ENCODE peak calls at places on chromosomes 12 and 14, in six cellular contexts. E is AG10803, H is AG04449, Q is mesothelial cell of epicardium, L is nephron progenitor cell, J is A549. V is an unnamed sample.

GRCh38 chr12:989751-990278 is 1.2 kb upstream of the ERC1 start:
- DNase-seq in H (peak), Q (no peak), L (peak), J (peak), E (peak), V (no peak)

GRCh38 chr14:54225457-54225856 is 171.3 kb upstream of the CDKN3 start:
- DNase-seq in E (no peak), Q (no peak), L (no peak), J (no peak), H (no peak), V (no peak)

GRCh38 chr12:75878382-75878720 is 153.2 kb downstream of the PHLDA1 start:
- DNase-seq in J (no peak), H (no peak), E (peak), L (no peak), Q (no peak), V (no peak)

GRCh38 chr14:91112172-91112571 is 1.7 kb upstream of the DGLUCY start:
- DNase-seq in E (no peak), H (no peak), L (no peak), Q (no peak), J (no peak), V (no peak)

GRCh38 chr12:104276192-104277131 is 27.1 kb upstream of the EID3 start:
- DNase-seq in Q (no peak), J (peak), E (no peak), H (no peak), L (no peak), V (no peak)

GRCh38 chr14:52106853-52107252 is 38.0 kb upstream of the NID2 start:
- DNase-seq in L (no peak), J (peak), Q (no peak), H (no peak), E (no peak), V (no peak)

GRCh38 chr12:817941-818600 is 65.7 kb downstream of the WNK1 start:
- DNase-seq in H (no peak), E (no peak), Q (no peak), J (no peak), L (no peak), V (no peak)

GRCh38 chr12:52045794-52046199 is 5.4 kb upstream of the NR4A1 start:
- DNase-seq in L (no peak), E (no peak), J (peak), Q (no peak), H (no peak), V (no peak)

GRCh38 chr12:78863482-78864427 is 819 bp upstream of the SYT1 start:
- DNase-seq in J (peak), E (peak), Q (peak), L (peak), H (no peak), V (peak)

GRCh38 chr12:94725375-94726168 is 75.2 kb upstream of the TMCC3 start:
- DNase-seq in J (peak), L (no peak), H (no peak), E (peak), Q (no peak), V (peak)

GRCh38 chr14:93926209-93926872 is 803 bp upstream of the FAM181A start:
- DNase-seq in E (no peak), H (no peak), L (no peak), J (no peak), Q (no peak), V (no peak)

GRCh38 chr14:77457115-77457521 is 283 bp downstream of the VIPAS39 start:
- DNase-seq in Q (no peak), H (no peak), J (no peak), E (peak), L (no peak), V (no peak)

GRCh38 chr12:64701283-64701682 is 57.9 kb downstream of the GNS start:
- DNase-seq in J (no peak), E (peak), Q (no peak), H (no peak), L (no peak), V (no peak)

GRCh38 chr12:63804746-63805145 is 25.0 kb downstream of the RXYLT1 start:
- DNase-seq in E (peak), H (no peak), J (no peak), Q (no peak), L (no peak), V (no peak)

DNA sequence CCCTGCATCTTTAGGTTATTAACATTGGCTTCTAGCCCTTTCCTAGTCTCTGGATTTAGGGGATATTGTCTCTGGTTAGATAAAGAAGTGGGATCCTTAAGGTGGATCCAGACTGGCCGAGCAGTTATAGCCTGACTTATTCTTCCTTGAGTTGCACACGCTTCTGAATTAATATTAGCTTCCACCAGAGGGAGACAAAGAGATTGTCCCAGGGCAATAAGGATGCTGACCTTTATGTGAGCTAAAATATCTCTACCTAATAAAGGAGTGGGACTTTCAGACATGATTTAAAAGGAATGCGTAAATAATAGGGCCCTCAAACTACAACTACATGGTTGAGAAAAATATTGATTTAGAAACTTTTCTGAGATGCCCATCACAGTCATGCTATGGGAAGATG is 139.7 kb downstream of the SLCO1B3 start:
- DNase-seq in Q (no peak), H (no peak), L (no peak), J (peak), E (no peak), V (no peak)
- TF ChIP-seq CTCF in Q (peak), H (peak), L (peak), J (no peak), E (peak), V (peak)

GRCh38 chr14:28656704-28657255 is 109.8 kb upstream of the FOXG1 start:
- DNase-seq in L (no peak), J (no peak), E (no peak), H (no peak), Q (no peak), V (no peak)

GRCh38 chr14:28666961-28667360 is 99.6 kb upstream of the FOXG1 start:
- DNase-seq in Q (no peak), E (no peak), L (no peak), J (no peak), H (no peak), V (no peak)

DNA sequence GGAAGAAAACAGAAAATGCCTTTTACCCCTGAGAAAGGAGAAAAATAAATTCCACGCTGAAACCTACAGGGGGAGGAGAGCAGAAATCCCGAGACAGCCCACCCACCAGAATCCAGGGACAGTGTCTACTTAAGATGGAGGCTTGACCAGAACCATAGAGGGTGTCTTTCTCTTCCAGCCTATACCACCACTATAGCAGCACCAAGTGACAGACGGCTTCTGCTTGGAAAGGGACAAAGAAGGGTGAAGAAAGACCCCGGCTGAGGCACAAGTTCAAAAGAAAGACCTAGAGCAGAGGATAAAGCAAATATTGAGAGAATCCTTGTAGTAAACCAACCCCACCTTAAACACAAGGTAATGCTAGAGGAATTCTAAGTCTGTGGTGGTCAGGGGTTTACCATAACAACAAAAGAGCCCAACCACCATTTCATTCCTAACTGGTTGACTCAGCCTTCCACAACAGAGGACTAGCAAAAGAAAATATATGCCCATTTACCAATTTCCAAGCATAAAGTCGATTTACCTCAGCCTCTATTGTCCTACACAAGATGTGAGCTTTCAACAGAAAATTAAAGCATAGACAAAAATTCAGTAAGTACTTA is 105.3 kb upstream of the FOXG1 start:
- DNase-seq in L (no peak), H (no peak), Q (no peak), J (peak), E (peak), V (no peak)
- TF ChIP-seq CTCF in L (no peak), H (no peak), Q (no peak), J (no peak), E (no peak), V (no peak)

GRCh38 chr12:12713932-12714275 is 3.3 kb upstream of the CDKN1B start:
- DNase-seq in L (no peak), J (no peak), Q (no peak), H (no peak), E (no peak), V (no peak)

GRCh38 chr12:12716151-12716844 is 870 bp upstream of the CDKN1B start:
- DNase-seq in L (no peak), E (no peak), H (no peak), Q (no peak), J (peak), V (no peak)

GRCh38 chr12:12715459-12716150 is 1.6 kb upstream of the CDKN1B start:
- DNase-seq in J (peak), L (no peak), E (no peak), H (no peak), Q (no peak), V (no peak)

GRCh38 chr12:12715128-12715458 is 2.1 kb upstream of the CDKN1B start:
- DNase-seq in J (no peak), E (no peak), L (no peak), H (no peak), Q (no peak), V (no peak)

GRCh38 chr12:12714276-12715001 is 2.7 kb upstream of the CDKN1B start:
- DNase-seq in E (no peak), Q (no peak), L (peak), H (no peak), J (peak), V (peak)
- TF ChIP-seq CTCF in E (peak), Q (no peak), L (no peak), H (no peak), J (peak), V (no peak)

DNA sequence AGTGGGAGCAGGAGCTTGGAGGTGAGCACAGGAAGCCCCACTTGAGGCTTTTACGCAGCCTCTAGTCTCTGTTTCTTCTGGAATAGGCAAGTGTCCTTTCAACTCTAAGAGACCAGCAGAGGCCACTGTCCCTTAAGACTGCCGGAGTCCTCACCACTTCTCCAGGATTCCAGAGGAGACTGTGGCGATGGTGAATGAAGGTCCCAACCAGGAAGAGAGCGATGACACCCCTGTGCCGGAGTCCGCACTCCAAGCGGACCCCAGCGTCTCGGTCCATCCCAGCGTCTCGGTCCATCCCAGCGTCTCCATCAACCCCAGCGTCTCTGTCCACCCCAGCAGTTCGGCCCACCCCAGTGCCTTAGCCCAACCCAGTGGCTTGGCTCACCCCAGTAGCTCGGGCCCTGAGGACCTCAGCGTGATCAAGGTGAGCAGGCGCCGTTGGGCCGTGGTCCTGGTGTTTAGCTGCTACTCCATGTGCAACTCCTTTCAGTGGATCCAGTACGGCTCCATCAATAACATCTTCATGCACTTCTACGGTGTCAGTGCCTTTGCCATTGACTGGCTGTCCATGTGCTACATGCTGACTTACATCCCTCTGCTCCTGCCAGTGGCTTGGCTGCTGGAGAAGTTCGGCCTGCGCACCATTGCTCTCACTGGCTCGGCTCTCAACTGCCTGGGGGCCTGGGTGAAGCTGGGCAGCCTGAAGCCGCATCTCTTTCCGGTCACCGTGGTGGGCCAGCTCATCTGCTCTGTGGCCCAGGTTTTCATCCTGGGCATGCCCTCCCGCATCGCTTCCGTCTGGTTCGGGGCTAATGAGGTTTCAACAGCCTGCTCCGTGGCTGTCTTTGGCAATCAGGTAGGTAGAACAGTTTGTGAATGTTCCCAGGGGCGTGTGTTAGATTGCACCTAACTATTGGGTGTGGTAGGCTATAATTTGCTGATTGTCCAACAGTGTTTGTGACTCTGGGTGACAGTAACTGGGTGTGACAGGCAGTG is 664 bp downstream of the FLVCR2 start:
- DNase-seq in E (peak), J (peak), Q (no peak), H (no peak), L (no peak), V (no peak)
- TF ChIP-seq CTCF in E (no peak), J (peak), Q (no peak), H (no peak), L (no peak), V (no peak)

GRCh38 chr12:118981285-118982201 is at the start of gene SRRM4:
- DNase-seq in H (no peak), E (no peak), Q (peak), J (no peak), L (peak), V (peak)

GRCh38 chr12:118983147-118983824 is 1.9 kb downstream of the SRRM4 start:
- DNase-seq in E (no peak), L (no peak), H (no peak), Q (no peak), J (no peak), V (no peak)

GRCh38 chr12:118982308-118982707 is 967 bp downstream of the SRRM4 start:
- DNase-seq in H (no peak), E (no peak), L (no peak), J (no peak), Q (no peak), V (no peak)

GRCh38 chr12:118980407-118981014 is 830 bp upstream of the SRRM4 start:
- DNase-seq in L (peak), E (no peak), Q (no peak), J (no peak), H (no peak), V (peak)

DNA sequence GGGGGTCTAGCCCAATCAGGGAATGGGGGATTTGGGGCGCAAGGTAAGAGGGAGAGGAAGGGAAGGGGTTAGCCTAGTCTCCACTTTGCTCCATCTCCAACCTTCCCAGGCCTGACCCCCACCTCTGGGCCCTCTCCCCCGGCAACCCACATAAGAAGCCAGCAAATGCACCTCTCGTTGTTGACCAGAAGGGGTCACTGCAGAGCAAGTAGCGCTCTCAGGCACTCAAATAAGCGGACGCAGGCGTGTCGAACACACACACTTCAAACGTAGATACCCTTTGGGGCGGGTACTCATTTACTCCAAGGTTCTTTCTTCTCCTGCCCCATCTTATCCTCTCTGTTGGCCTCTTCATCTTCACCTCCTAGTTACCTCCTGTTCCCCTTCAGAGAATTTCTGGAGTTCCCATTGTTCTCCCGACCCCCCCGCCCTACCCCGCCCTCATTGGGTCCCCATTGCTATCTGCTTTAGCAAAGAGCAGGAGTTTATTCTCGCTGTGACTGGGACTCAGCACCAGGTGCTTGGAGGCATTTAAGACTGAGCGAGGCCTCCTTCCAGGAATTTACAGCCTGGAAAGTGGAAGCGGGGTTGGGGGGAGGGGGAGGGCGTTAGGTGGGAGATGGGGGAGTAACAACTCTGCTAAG is 1.5 kb upstream of the SRRM4 start:
- DNase-seq in H (no peak), Q (no peak), L (peak), J (peak), E (peak), V (peak)
- TF ChIP-seq CTCF in H (peak), Q (peak), L (peak), J (peak), E (peak), V (peak)

GRCh38 chr12:107679346-107679745 is 6.3 kb upstream of the PWP1 start:
- DNase-seq in Q (no peak), J (no peak), L (no peak), E (no peak), H (no peak), V (no peak)

GRCh38 chr12:107684029-107684790 is 1.4 kb upstream of the PWP1 start:
- DNase-seq in L (no peak), E (peak), Q (no peak), H (no peak), J (no peak), V (no peak)

GRCh38 chr12:107681455-107681835 is 4.2 kb upstream of the PWP1 start:
- DNase-seq in E (no peak), Q (no peak), L (no peak), J (no peak), H (no peak), V (no peak)

GRCh38 chr12:107684990-107685359 is 624 bp upstream of the PWP1 start:
- DNase-seq in Q (no peak), J (peak), L (no peak), E (peak), H (no peak), V (no peak)

DNA sequence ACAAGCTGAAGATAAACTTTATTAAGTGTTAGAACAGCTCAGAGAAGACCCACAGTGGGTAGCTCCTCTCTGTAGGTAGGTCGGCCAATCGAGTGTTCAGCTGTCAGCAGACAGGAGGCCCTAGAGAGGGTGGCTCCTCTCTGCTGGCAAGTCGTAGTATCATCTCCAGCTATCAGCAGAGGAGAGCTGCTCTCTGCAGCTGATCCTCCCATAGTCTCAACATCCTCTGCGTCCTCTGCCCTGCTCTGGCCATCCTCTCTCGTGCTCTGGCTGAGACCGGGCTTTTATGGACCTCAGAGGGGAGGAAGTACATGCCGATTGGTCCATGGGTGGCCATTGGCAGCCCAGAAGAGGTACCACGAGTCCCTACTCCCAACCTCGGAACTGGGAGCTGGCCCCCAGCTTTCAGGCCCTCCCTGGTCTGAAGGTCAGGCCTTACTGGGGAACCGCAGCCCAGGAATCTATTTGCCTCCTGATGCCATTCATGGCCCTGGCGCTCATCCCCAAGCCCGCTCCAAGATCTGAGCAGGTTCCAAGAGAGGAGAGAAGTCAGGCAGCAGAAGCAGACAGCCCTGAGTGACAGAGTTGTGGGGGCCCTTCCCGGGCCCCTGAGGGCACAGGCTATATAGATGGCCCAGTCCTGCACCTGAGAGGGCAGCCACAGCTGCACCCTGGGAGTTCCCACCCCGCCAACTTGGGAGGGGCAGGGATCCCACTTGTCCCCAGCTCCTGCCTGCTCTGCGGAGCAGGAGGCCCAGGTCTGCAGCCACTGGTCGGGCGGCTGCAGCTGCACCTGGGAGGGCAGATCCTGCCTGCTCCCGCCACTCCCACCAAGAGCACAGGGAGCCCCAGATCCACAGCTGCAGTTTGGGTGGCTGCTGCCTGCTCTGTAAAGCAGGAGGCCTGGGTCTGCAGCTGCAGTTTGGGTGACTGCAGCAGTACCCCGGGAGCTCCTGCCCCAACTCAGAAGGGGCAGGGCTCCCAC is 3.5 kb upstream of the PWP1 start:
- DNase-seq in L (no peak), J (no peak), H (no peak), E (no peak), Q (no peak), V (no peak)
- TF ChIP-seq CTCF in L (no peak), J (no peak), H (no peak), E (no peak), Q (no peak), V (no peak)